ENCODE peak calls at places on chromosomes 3 and 15, in six cellular contexts. Z is cardiac muscle cell, A is tibial artery, M is GM12865, Q is lung, S is dorsolateral prefrontal cortex. Y is an unnamed sample.

GRCh38 chr3:123723527-123724168 is 138.8 kb upstream of the HACD2 start:
- DNase-seq in Q (peak), Z (peak), M (peak), S (peak), A (peak), Y (peak)

GRCh38 chr3:195522254-195523023 is 20.7 kb downstream of the PPP1R2 start:
- DNase-seq in A (no peak), Z (peak), S (no peak), Q (no peak), M (peak), Y (no peak)

GRCh38 chr3:11603628-11604027 is 40.1 kb downstream of the VGLL4 start:
- DNase-seq in Q (no peak), Z (no peak), A (peak), M (no peak), S (no peak), Y (no peak)

GRCh38 chr3:194720048-194720447 is 34.4 kb downstream of the FAM43A start:
- DNase-seq in A (no peak), M (no peak), Q (no peak), S (no peak), Z (no peak), Y (no peak)

GRCh38 chr15:73856458-73857192 is 16.7 kb upstream of the TBC1D21 start:
- DNase-seq in Q (no peak), S (peak), A (no peak), Z (no peak), M (no peak), Y (no peak)

GRCh38 chr3:16050641-16051467 is 123.6 kb upstream of the GALNT15 start:
- DNase-seq in M (no peak), Z (no peak), A (peak), Q (no peak), S (no peak), Y (no peak)

GRCh38 chr3:89617706-89618105 is 510.3 kb downstream of the EPHA3 start:
- DNase-seq in A (no peak), Z (peak), S (no peak), M (no peak), Q (no peak), Y (no peak)

GRCh38 chr3:157239082-157239704 is 79.2 kb upstream of the CCNL1 start:
- DNase-seq in S (peak), Q (peak), M (peak), Z (peak), A (no peak), Y (peak)

GRCh38 chr3:107411779-107412178 is 34.5 kb downstream of the CCDC54 start:
- DNase-seq in M (no peak), Z (no peak), A (no peak), S (no peak), Q (no peak), Y (no peak)

GRCh38 chr15:33113666-33114483 is 80.6 kb downstream of the FMN1 start:
- DNase-seq in M (no peak), A (no peak), Z (no peak), Q (no peak), S (no peak), Y (no peak)

GRCh38 chr3:74546426-74546825 is 68.0 kb downstream of the CNTN3 start:
- DNase-seq in Q (no peak), S (no peak), A (no peak), M (no peak), Z (no peak), Y (no peak)

GRCh38 chr15:39881790-39882189 is 38.3 kb downstream of the GPR176 start:
- DNase-seq in Q (no peak), A (no peak), Z (no peak), M (no peak), S (no peak), Y (no peak)

GRCh38 chr3:106006571-106006970 is 137.8 kb upstream of the CBLB start:
- DNase-seq in Z (no peak), A (no peak), S (no peak), M (no peak), Q (no peak), Y (no peak)

GRCh38 chr3:106006001-106006400 is 137.2 kb upstream of the CBLB start:
- DNase-seq in S (no peak), Z (no peak), A (no peak), M (no peak), Q (no peak), Y (no peak)

GRCh38 chr3:106007512-106007911 is 138.7 kb upstream of the CBLB start:
- DNase-seq in Z (no peak), Q (no peak), S (no peak), A (no peak), M (no peak), Y (no peak)

GRCh38 chr3:106004137-106004600 is 135.4 kb upstream of the CBLB start:
- DNase-seq in Z (no peak), M (no peak), Q (no peak), S (no peak), A (no peak), Y (no peak)

GRCh38 chr3:106004841-106005240 is 136.0 kb upstream of the CBLB start:
- DNase-seq in A (no peak), S (no peak), Z (no peak), Q (no peak), M (no peak), Y (no peak)
- H3K4me3 ChIP-seq in A (no peak), S (no peak), Z (no peak), Q (no peak), M (no peak), Y (no peak)

GRCh38 chr3:134640872-134641470 is 9.9 kb downstream of the KY start:
- DNase-seq in Z (peak), M (peak), A (no peak), Q (no peak), S (no peak), Y (no peak)
- TF ChIP-seq CTCF in Z (peak), M (peak), A (no peak), Q (no peak), S (peak), Y (peak)

GRCh38 chr3:4341336-4341675 is 38.1 kb downstream of the SETMAR start:
- DNase-seq in Z (no peak), M (no peak), Q (no peak), S (no peak), A (no peak), Y (no peak)
- H3K4me3 ChIP-seq in Z (no peak), M (no peak), Q (no peak), S (no peak), A (no peak), Y (no peak)

GRCh38 chr15:84108725-84109124 is 126.8 kb upstream of the GOLGA6L4 start:
- DNase-seq in M (no peak), S (no peak), Q (no peak), A (no peak), Z (no peak), Y (no peak)
- TF ChIP-seq CTCF in M (no peak), S (no peak), Q (no peak), A (peak), Z (peak), Y (no peak)

DNA sequence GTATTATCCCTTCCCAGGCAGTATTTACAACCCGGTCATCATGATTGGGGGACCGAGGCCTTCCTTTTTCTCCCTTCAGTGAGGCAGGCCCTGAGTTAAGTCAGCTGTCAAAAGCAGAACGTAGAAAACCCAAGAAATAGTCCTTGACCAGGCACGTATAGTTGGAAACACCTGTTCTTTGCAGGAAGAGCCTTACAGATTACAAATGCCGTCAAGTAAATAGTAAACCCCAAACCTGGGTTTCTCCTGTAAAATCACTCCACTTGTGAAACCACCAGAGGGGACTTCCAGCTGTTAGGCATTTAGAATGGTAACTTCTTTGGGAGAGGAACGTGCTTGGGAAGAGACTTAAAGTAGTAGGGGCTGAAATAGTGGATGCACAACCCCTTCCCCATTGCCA is 1.0 kb upstream of the BTBD1 start:
- DNase-seq in Z (no peak), Q (no peak), M (no peak), S (no peak), A (no peak), Y (no peak)
- H3K4me3 ChIP-seq in Z (no peak), Q (no peak), M (no peak), S (no peak), A (no peak), Y (no peak)

GRCh38 chr3:42605550-42606173 is 5.2 kb downstream of the NKTR start:
- DNase-seq in Z (no peak), S (no peak), A (no peak), Q (no peak), M (no peak), Y (no peak)

GRCh38 chr3:42602961-42603360 is 2.5 kb downstream of the NKTR start:
- DNase-seq in Q (no peak), Z (no peak), M (no peak), S (no peak), A (no peak), Y (no peak)

GRCh38 chr3:42601898-42602581 is 1.6 kb downstream of the NKTR start:
- DNase-seq in Z (no peak), Q (no peak), A (no peak), S (no peak), M (peak), Y (no peak)

GRCh38 chr3:42600111-42600957 is at the start of gene NKTR:
- DNase-seq in M (peak), A (peak), Z (peak), Q (peak), S (peak), Y (peak)

GRCh38 chr3:42600958-42601675 is 631 bp downstream of the NKTR start:
- DNase-seq in S (peak), Q (peak), Z (peak), A (peak), M (peak), Y (no peak)
- TF ChIP-seq CTCF in S (peak), Q (no peak), Z (no peak), A (peak), M (no peak), Y (no peak)